ENCODE peak calls at places on chromosomes 5 and 9, in five cellular contexts. A is HEK293T, H is HepG2, B is H1, W is GM12878. S is an unnamed sample.

GRCh38 chr9:134546746-134547145 is 94.9 kb upstream of the COL5A1 start:
- DNase-seq in A (no peak), H (no peak), B (no peak), W (no peak), S (no peak)

GRCh38 chr9:23829580-23830458 is 3.8 kb upstream of the ELAVL2 start:
- DNase-seq in A (no peak), H (peak; percentile 1), B (no peak), W (no peak), S (no peak)

GRCh38 chr9:137305788-137306545 is 3.9 kb upstream of the NRARP start:
- DNase-seq in A (no peak), H (no peak), B (no peak), W (no peak), S (no peak)

GRCh38 chr9:126791406-126792230 is 13.2 kb upstream of the ZBTB43 start:
- DNase-seq in A (peak; percentile 49), H (peak; percentile 49), B (no peak), W (no peak), S (no peak)

GRCh38 chr5:171776747-171777419 is 8.7 kb upstream of the SMIM23 start:
- DNase-seq in A (no peak), H (no peak), B (peak; percentile 41), W (no peak), S (no peak)

GRCh38 chr9:37449877-37450632 is 15.2 kb downstream of the ZBTB5 start:
- DNase-seq in A (no peak), H (no peak), B (no peak), W (no peak), S (no peak)

GRCh38 chr5:59793000-59793399 is 100.5 kb downstream of the PDE4D start:
- DNase-seq in A (no peak), H (peak; percentile 10), B (no peak), W (no peak), S (no peak)

GRCh38 chr9:15372385-15373200 is 50.1 kb upstream of the SNAPC3 start:
- DNase-seq in A (no peak), H (no peak), B (no peak), W (no peak), S (no peak)

GRCh38 chr5:173884402-173885053 is 3.6 kb upstream of the CPEB4 start:
- DNase-seq in A (no peak), H (no peak), B (no peak), W (peak; percentile 67), S (no peak)

GRCh38 chr9:132447346-132447745 is 37.3 kb downstream of the CFAP77 start:
- DNase-seq in A (peak; percentile 49), H (peak; percentile 21), B (peak; percentile 71), W (no peak), S (no peak)

GRCh38 chr5:14296533-14297331 is 153.6 kb downstream of the TRIO start:
- DNase-seq in A (no peak), H (no peak), B (no peak), W (no peak), S (no peak)

GRCh38 chr9:63817622-63818518 is 1467.1 kb downstream of the FOXD4L5 start:
- DNase-seq in A (peak; percentile 7), H (peak; percentile 10), B (peak; percentile 91), W (peak; percentile 75), S (peak; percentile 35)

GRCh38 chr5:123120197-123120596 is 31.2 kb downstream of the PRDM6 start:
- DNase-seq in A (peak; percentile 57), H (no peak), B (no peak), W (no peak), S (no peak)

GRCh38 chr5:168532471-168532870 is 3.4 kb downstream of the FBLL1 start:
- DNase-seq in A (no peak), H (no peak), B (no peak), W (no peak), S (no peak)

GRCh38 chr9:23686257-23686656 is 139.8 kb downstream of the ELAVL2 start:
- DNase-seq in A (no peak), H (no peak), B (no peak), W (no peak), S (peak; percentile 18)

GRCh38 chr5:135212361-135213033 is 178.5 kb upstream of the PITX1 start:
- DNase-seq in A (no peak), H (no peak), B (peak; percentile 39), W (no peak), S (no peak)

GRCh38 chr9:78676623-78677022 is 379.7 kb downstream of the PSAT1 start:
- DNase-seq in A (no peak), H (no peak), B (no peak), W (no peak), S (no peak)

GRCh38 chr5:77935516-77936364 is 159.6 kb upstream of the TBCA start:
- DNase-seq in A (no peak), H (no peak), B (no peak), W (peak; percentile 44), S (no peak)

DNA sequence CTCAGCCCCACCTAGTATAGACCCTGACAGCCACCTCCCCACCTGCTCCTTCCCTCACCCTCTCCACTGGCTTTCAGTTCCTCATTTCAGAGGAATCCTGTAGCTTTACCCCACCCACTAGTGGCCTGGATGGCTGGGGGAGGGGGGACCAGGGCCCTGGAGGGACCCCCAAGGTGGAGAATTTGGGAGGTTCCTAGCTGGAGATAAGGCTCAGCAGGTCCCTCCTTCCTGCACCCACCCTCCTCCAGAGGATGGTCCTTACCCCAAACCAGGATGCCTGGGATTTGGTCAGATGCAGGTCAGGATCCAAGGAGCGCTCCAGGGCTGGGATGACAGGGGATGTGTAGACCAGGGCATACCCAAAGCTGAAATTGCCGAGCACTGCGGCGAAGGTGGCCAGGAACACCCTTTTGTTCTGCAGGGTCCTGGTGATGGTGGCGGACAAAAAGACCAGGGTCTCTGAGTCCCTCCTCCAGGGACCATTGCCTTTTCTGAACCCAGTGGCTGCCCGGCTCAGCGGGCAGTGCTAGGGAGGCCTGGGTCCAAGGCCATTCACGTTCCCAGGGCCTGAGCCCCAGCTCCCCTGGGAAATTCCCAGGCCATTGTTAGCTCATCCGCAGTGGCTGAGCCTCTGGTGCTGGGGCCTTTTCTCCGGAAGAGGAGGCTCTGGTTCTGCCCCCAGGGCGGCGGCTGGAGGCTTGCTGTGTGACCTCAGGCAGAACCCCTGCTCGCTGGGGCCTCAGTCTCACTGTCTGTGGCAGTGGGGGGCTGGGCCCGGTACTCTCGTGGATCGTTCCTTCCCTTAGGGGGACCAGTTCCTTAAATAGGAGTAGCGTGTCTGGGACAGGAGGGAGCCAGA is 678 bp downstream of the SLC2A6 start:
- DNase-seq in A (no peak), H (peak; percentile 52), B (no peak), W (no peak), S (no peak)
- TF ChIP-seq SUZ12 in A (no peak), H (no peak), B (no peak), W (no peak), S (no peak)

GRCh38 chr5:1345876-1346626 is 1.2 kb upstream of the CLPTM1L start:
- DNase-seq in A (no peak), H (no peak), B (no peak), W (no peak), S (no peak)
- TF ChIP-seq SUZ12 in A (no peak), H (no peak), B (no peak), W (no peak), S (no peak)

GRCh38 chr5:92424785-92425426 is 1041.8 kb upstream of the ARRDC3 start:
- DNase-seq in A (no peak), H (no peak), B (no peak), W (no peak), S (no peak)

DNA sequence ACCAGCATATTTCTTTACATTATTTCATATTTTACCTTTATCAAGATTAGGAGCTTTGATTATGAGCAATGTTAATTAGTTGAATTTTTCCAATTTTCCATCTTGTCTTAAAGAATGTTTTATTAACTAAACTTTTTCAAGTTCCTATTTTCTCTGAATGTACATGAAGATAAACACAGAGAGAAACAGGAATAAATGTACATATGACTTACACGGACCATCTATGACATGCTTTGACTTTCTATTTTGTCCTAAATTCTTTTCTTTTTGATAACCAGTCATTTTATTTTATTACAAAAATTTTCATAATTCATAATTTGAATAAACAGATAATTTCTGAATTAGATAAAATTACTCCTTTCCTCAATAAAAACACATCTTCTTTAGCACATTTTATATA is 1038.8 kb upstream of the ARRDC3 start:
- DNase-seq in A (no peak), H (no peak), B (no peak), W (no peak), S (no peak)
- TF ChIP-seq SUZ12 in A (no peak), H (no peak), B (no peak), W (no peak), S (no peak)

DNA sequence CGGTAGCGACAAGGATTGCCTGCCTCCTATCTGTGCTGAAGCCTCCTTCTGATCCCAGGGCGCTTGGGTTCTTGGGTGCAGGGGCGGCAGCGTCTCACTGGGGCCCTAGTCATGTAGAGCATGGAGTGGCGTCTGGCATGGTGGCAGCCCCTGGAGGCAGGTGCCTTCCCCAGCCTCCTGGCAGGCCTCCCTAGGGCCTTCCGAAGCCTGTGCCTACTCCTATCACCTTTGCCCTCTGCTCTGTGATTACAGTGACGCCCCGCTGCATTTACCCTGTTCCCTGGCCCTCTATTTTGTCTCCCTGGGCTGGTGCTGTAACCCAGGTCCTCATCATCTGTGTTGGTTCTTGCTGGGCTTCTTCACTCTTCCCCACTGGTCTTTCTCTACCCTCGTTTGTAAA is 3.8 kb downstream of the SRD5A1 start:
- DNase-seq in A (no peak), H (no peak), B (no peak), W (no peak), S (no peak)
- TF ChIP-seq SUZ12 in A (no peak), H (no peak), B (no peak), W (no peak), S (no peak)

DNA sequence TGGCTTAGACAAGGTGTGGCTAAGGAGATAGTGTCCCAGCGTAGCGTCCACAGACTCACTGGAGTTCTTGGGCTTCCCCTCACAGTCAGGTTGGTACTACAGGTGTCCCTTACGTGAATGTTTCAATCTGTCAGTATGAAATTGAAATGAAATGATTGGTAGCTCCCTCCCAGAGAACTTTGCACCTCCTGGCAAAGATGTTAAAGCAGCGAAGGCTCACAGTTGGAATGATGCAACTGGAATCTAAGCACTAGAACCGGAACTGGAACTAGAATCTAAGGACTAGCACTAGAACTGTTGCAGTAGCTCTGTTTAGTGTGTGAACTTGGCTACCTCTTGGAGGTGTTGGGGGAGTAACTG is 1.1 kb downstream of the SLC31A1 start:
- DNase-seq in A (no peak), H (peak; percentile 74), B (no peak), W (no peak), S (no peak)
- TF ChIP-seq SUZ12 in A (no peak), H (no peak), B (no peak), W (no peak), S (no peak)

GRCh38 chr5:1130218-1130946 is 18.5 kb upstream of the SLC12A7 start:
- DNase-seq in A (no peak), H (no peak), B (no peak), W (no peak), S (no peak)
- TF ChIP-seq SUZ12 in A (no peak), H (no peak), B (no peak), W (no peak), S (no peak)

GRCh38 chr5:91707521-91707841 is 324.4 kb upstream of the ARRDC3 start:
- DNase-seq in A (no peak), H (no peak), B (no peak), W (no peak), S (no peak)
- TF ChIP-seq SUZ12 in A (no peak), H (no peak), B (no peak), W (no peak), S (no peak)